ENCODE peak calls at places on chromosomes 1 and 21, in eight cellular contexts. One of them, this sample, is unnamed.

GRCh38 chr21:43276811-43277210 is 108.0 kb downstream of the CRYAA start:
- DNase-seq in A549: no peak
- DNase-seq in Peyer's patch: no peak
- DNase-seq in nephron progenitor cell: no peak
- DNase-seq in GM12865: no peak
- DNase-seq in neural progenitor cell: no peak
- DNase-seq in ELF-1: no peak
- DNase-seq in cardiac septum: peak; percentile 69
- DNase-seq in this sample: no peak

GRCh38 chr1:81799939-81800740 is 594 bp upstream of the ADGRL2 start:
- DNase-seq in Peyer's patch: peak; percentile 50
- DNase-seq in ELF-1: peak; percentile 91
- DNase-seq in nephron progenitor cell: peak; percentile 70
- DNase-seq in cardiac septum: peak; percentile 77
- DNase-seq in A549: no peak
- DNase-seq in GM12865: no peak
- DNase-seq in neural progenitor cell: peak; percentile 94
- DNase-seq in this sample: no peak

GRCh38 chr1:67372136-67372535 is 58.1 kb downstream of the SERBP1 start:
- DNase-seq in ELF-1: no peak
- DNase-seq in GM12865: no peak
- DNase-seq in cardiac septum: no peak
- DNase-seq in nephron progenitor cell: no peak
- DNase-seq in neural progenitor cell: no peak
- DNase-seq in A549: peak; percentile 7
- DNase-seq in Peyer's patch: no peak
- DNase-seq in this sample: no peak

GRCh38 chr1:43634729-43635128 is 15.2 kb upstream of the KDM4A start:
- DNase-seq in ELF-1: peak; percentile 37
- DNase-seq in GM12865: no peak
- DNase-seq in cardiac septum: no peak
- DNase-seq in nephron progenitor cell: no peak
- DNase-seq in Peyer's patch: no peak
- DNase-seq in neural progenitor cell: peak; percentile 14
- DNase-seq in A549: no peak
- DNase-seq in this sample: no peak

GRCh38 chr21:26964379-26964778 is 2.5 kb downstream of the ADAMTS5 start:
- DNase-seq in GM12865: no peak
- DNase-seq in nephron progenitor cell: no peak
- DNase-seq in Peyer's patch: peak; percentile 56
- DNase-seq in ELF-1: peak; percentile 73
- DNase-seq in A549: no peak
- DNase-seq in neural progenitor cell: peak; percentile 22
- DNase-seq in cardiac septum: no peak
- DNase-seq in this sample: no peak

GRCh38 chr1:228989992-228990827 is 254.9 kb downstream of the RHOU start:
- DNase-seq in Peyer's patch: peak; percentile 48
- DNase-seq in neural progenitor cell: no peak
- DNase-seq in cardiac septum: peak; percentile 83
- DNase-seq in ELF-1: peak; percentile 53
- DNase-seq in GM12865: no peak
- DNase-seq in A549: no peak
- DNase-seq in nephron progenitor cell: no peak
- DNase-seq in this sample: no peak

GRCh38 chr1:94612081-94612480 is 70.5 kb upstream of the F3 start:
- DNase-seq in nephron progenitor cell: no peak
- DNase-seq in A549: no peak
- DNase-seq in cardiac septum: no peak
- DNase-seq in Peyer's patch: no peak
- DNase-seq in ELF-1: no peak
- DNase-seq in neural progenitor cell: no peak
- DNase-seq in GM12865: no peak
- DNase-seq in this sample: no peak

GRCh38 chr1:27179373-27179772 is 24.4 kb upstream of the SLC9A1 start:
- DNase-seq in neural progenitor cell: no peak
- DNase-seq in GM12865: no peak
- DNase-seq in ELF-1: no peak
- DNase-seq in nephron progenitor cell: no peak
- DNase-seq in Peyer's patch: no peak
- DNase-seq in A549: no peak
- DNase-seq in cardiac septum: no peak
- DNase-seq in this sample: no peak

GRCh38 chr1:38020361-38020760 is 7.8 kb downstream of the UTP11 start:
- DNase-seq in Peyer's patch: no peak
- DNase-seq in cardiac septum: no peak
- DNase-seq in nephron progenitor cell: no peak
- DNase-seq in ELF-1: no peak
- DNase-seq in GM12865: no peak
- DNase-seq in A549: no peak
- DNase-seq in neural progenitor cell: no peak
- DNase-seq in this sample: no peak

GRCh38 chr1:84122780-84123382 is 21.2 kb upstream of the PRKACB start:
- DNase-seq in cardiac septum: no peak
- DNase-seq in nephron progenitor cell: peak; percentile 28
- DNase-seq in neural progenitor cell: peak; percentile 56
- DNase-seq in GM12865: peak; percentile 64
- DNase-seq in ELF-1: no peak
- DNase-seq in A549: peak; percentile 7
- DNase-seq in Peyer's patch: no peak
- DNase-seq in this sample: peak; percentile 18

GRCh38 chr1:58620926-58621325 is 43.9 kb upstream of the TACSTD2 start:
- DNase-seq in A549: no peak
- DNase-seq in Peyer's patch: no peak
- DNase-seq in nephron progenitor cell: no peak
- DNase-seq in cardiac septum: no peak
- DNase-seq in GM12865: peak; percentile 10
- DNase-seq in ELF-1: peak; percentile 49
- DNase-seq in neural progenitor cell: no peak
- DNase-seq in this sample: no peak

GRCh38 chr1:115539061-115539460 is 102.7 kb upstream of the VANGL1 start:
- DNase-seq in cardiac septum: no peak
- DNase-seq in A549: no peak
- DNase-seq in neural progenitor cell: no peak
- DNase-seq in Peyer's patch: no peak
- DNase-seq in ELF-1: no peak
- DNase-seq in nephron progenitor cell: no peak
- DNase-seq in GM12865: no peak
- DNase-seq in this sample: no peak

GRCh38 chr1:228178737-228179720 is 13.4 kb downstream of the IBA57 start:
- DNase-seq in nephron progenitor cell: no peak
- DNase-seq in neural progenitor cell: no peak
- DNase-seq in cardiac septum: peak; percentile 35
- DNase-seq in ELF-1: no peak
- DNase-seq in Peyer's patch: no peak
- DNase-seq in GM12865: no peak
- DNase-seq in A549: no peak
- DNase-seq in this sample: no peak

GRCh38 chr1:181062800-181063428 is 25.6 kb upstream of the IER5 start:
- DNase-seq in cardiac septum: no peak
- DNase-seq in Peyer's patch: no peak
- DNase-seq in nephron progenitor cell: no peak
- DNase-seq in A549: no peak
- DNase-seq in ELF-1: no peak
- DNase-seq in neural progenitor cell: no peak
- DNase-seq in GM12865: peak; percentile 90
- DNase-seq in this sample: no peak

GRCh38 chr1:4778056-4778455 is 123.6 kb downstream of the AJAP1 start:
- DNase-seq in GM12865: no peak
- DNase-seq in cardiac septum: no peak
- DNase-seq in neural progenitor cell: peak; percentile 52
- DNase-seq in A549: peak; percentile 31
- DNase-seq in ELF-1: peak; percentile 26
- DNase-seq in nephron progenitor cell: peak; percentile 21
- DNase-seq in Peyer's patch: no peak
- DNase-seq in this sample: no peak

GRCh38 chr1:220886470-220887201 is 7.4 kb downstream of the HLX start:
- DNase-seq in Peyer's patch: no peak
- DNase-seq in A549: no peak
- DNase-seq in GM12865: no peak
- DNase-seq in cardiac septum: no peak
- DNase-seq in nephron progenitor cell: no peak
- DNase-seq in ELF-1: no peak
- DNase-seq in neural progenitor cell: no peak
- DNase-seq in this sample: no peak

GRCh38 chr1:40824591-40825429 is 37.4 kb downstream of the CITED4 start:
- DNase-seq in nephron progenitor cell: no peak
- DNase-seq in Peyer's patch: no peak
- DNase-seq in neural progenitor cell: peak; percentile 92
- DNase-seq in cardiac septum: no peak
- DNase-seq in A549: no peak
- DNase-seq in ELF-1: peak; percentile 69
- DNase-seq in GM12865: no peak
- DNase-seq in this sample: no peak

GRCh38 chr1:117586337-117586736 is 19.5 kb upstream of the TENT5C start:
- DNase-seq in neural progenitor cell: no peak
- DNase-seq in ELF-1: no peak
- DNase-seq in nephron progenitor cell: no peak
- DNase-seq in cardiac septum: no peak
- DNase-seq in GM12865: no peak
- DNase-seq in A549: no peak
- DNase-seq in Peyer's patch: peak; percentile 3
- DNase-seq in this sample: no peak

GRCh38 chr1:236066828-236067386 is 2.0 kb upstream of the NID1 start:
- DNase-seq in cardiac septum: peak; percentile 86
- DNase-seq in Peyer's patch: no peak
- DNase-seq in ELF-1: no peak
- DNase-seq in nephron progenitor cell: no peak
- DNase-seq in GM12865: peak; percentile 90
- DNase-seq in neural progenitor cell: no peak
- DNase-seq in A549: no peak
- DNase-seq in this sample: peak; percentile 43

GRCh38 chr1:194342484-194343262 is 1156.3 kb upstream of the B3GALT2 start:
- DNase-seq in neural progenitor cell: peak; percentile 68
- DNase-seq in cardiac septum: no peak
- DNase-seq in Peyer's patch: no peak
- DNase-seq in GM12865: peak; percentile 24
- DNase-seq in nephron progenitor cell: peak; percentile 6
- DNase-seq in ELF-1: peak; percentile 14
- DNase-seq in A549: no peak
- DNase-seq in this sample: no peak

GRCh38 chr21:31872452-31873274 is at the start of gene HUNK:
- DNase-seq in nephron progenitor cell: peak; percentile 84
- DNase-seq in ELF-1: peak; percentile 82
- DNase-seq in A549: peak; percentile 13
- DNase-seq in neural progenitor cell: peak; percentile 86
- DNase-seq in GM12865: peak; percentile 3
- DNase-seq in cardiac septum: no peak
- DNase-seq in Peyer's patch: peak; percentile 75
- DNase-seq in this sample: no peak

This sample was measured in CD4-positive, alpha-beta T cell.